ENCODE peak calls at places on chromosomes 7 and 10, in six cellular contexts. J is lower lobe of right lung, C is cardiac fibroblast, E is astrocyte of the spinal cord, Q is H7, P is brain microvascular endothelial cell. N is an unnamed sample.

GRCh38 chr10:18647945-18648344 is 3.4 kb downstream of the NSUN6 start:
- DNase-seq in J (no peak), E (no peak), C (no peak), P (no peak), Q (no peak), N (no peak)

GRCh38 chr10:26567349-26567721 is 129.2 kb downstream of the APBB1IP start:
- DNase-seq in Q (no peak), J (no peak), P (no peak), C (no peak), E (no peak), N (no peak)

GRCh38 chr7:101736077-101736476 is 81.3 kb upstream of the CUX1 start:
- DNase-seq in P (no peak), Q (no peak), J (no peak), C (no peak), E (no peak), N (no peak)

GRCh38 chr7:32093415-32094408 is 23.5 kb upstream of the PDE1C start:
- DNase-seq in Q (no peak), C (peak), J (peak), P (peak), E (peak), N (peak)

GRCh38 chr10:6211341-6212265 is 8.9 kb downstream of the PFKFB3 start:
- DNase-seq in Q (peak), C (peak), P (no peak), E (no peak), J (no peak), N (no peak)

GRCh38 chr10:58023341-58024073 is 244.2 kb downstream of the IPMK start:
- DNase-seq in Q (no peak), P (peak), C (peak), J (no peak), E (peak), N (peak)

GRCh38 chr7:111400088-111400487 is 162.2 kb downstream of the IMMP2L start:
- DNase-seq in P (no peak), C (no peak), Q (no peak), E (no peak), J (no peak), N (peak)

GRCh38 chr7:774161-775109 is 47.4 kb upstream of the PRKAR1B start:
- DNase-seq in P (peak), Q (peak), J (no peak), E (peak), C (peak), N (peak)

GRCh38 chr7:74606101-74606908 is 51.2 kb upstream of the GTF2I start:
- DNase-seq in P (no peak), C (no peak), E (no peak), J (peak), Q (peak), N (no peak)

GRCh38 chr7:79949778-79950177 is 184.9 kb upstream of the GNAI1 start:
- DNase-seq in J (no peak), E (no peak), P (no peak), C (no peak), Q (no peak), N (no peak)

GRCh38 chr7:134845461-134845860 is 66.0 kb downstream of the CALD1 start:
- DNase-seq in Q (no peak), E (no peak), J (no peak), C (no peak), P (no peak), N (peak)

GRCh38 chr10:65126288-65126687 is 1605.1 kb downstream of the REEP3 start:
- DNase-seq in Q (no peak), J (no peak), P (no peak), C (no peak), E (no peak), N (no peak)

GRCh38 chr7:19692111-19692828 is 16.6 kb downstream of the POLR1F start:
- DNase-seq in P (no peak), Q (no peak), E (no peak), J (no peak), C (no peak), N (no peak)

GRCh38 chr7:114026486-114027089 is 107.8 kb upstream of the PPP1R3A start:
- DNase-seq in J (no peak), Q (no peak), C (peak), E (peak), P (peak), N (peak)

GRCh38 chr7:4631021-4631663 is 51.0 kb upstream of the FOXK1 start:
- DNase-seq in Q (no peak), J (peak), E (no peak), C (no peak), P (no peak), N (no peak)

GRCh38 chr7:107387573-107388219 is 82.2 kb upstream of the GPR22 start:
- DNase-seq in J (no peak), Q (no peak), P (peak), C (peak), E (peak), N (no peak)

GRCh38 chr10:60732240-60733188 is 45.8 kb upstream of the CDK1 start:
- DNase-seq in P (no peak), E (no peak), Q (peak), J (peak), C (no peak), N (peak)

GRCh38 chr7:96299496-96299895 is 22.4 kb downstream of the SLC25A13 start:
- DNase-seq in C (no peak), P (no peak), J (no peak), Q (no peak), E (no peak), N (peak)

GRCh38 chr7:140683657-140684056 is 10.9 kb downstream of the ADCK2 start:
- DNase-seq in P (no peak), Q (no peak), J (no peak), C (no peak), E (no peak), N (no peak)

GRCh38 chr10:49167629-49168540 is 20.3 kb downstream of the TMEM273 start:
- DNase-seq in P (no peak), J (no peak), C (no peak), Q (no peak), E (no peak), N (no peak)

GRCh38 chr7:142440219-142441073 is 182.6 kb upstream of the PRSS58 start:
- DNase-seq in C (peak), Q (no peak), J (no peak), E (peak), P (peak), N (peak)

GRCh38 chr7:43244232-43244631 is 131.8 kb downstream of the HECW1 start:
- DNase-seq in P (no peak), J (no peak), E (no peak), Q (no peak), C (no peak), N (peak)

GRCh38 chr7:92590711-92591310 is 621 bp upstream of the FAM133B start:
- DNase-seq in E (no peak), J (peak), P (no peak), Q (no peak), C (no peak), N (no peak)
- H3K4me3 ChIP-seq in E (peak), J (peak), P (peak), Q (peak), C (peak), N (peak)

DNA sequence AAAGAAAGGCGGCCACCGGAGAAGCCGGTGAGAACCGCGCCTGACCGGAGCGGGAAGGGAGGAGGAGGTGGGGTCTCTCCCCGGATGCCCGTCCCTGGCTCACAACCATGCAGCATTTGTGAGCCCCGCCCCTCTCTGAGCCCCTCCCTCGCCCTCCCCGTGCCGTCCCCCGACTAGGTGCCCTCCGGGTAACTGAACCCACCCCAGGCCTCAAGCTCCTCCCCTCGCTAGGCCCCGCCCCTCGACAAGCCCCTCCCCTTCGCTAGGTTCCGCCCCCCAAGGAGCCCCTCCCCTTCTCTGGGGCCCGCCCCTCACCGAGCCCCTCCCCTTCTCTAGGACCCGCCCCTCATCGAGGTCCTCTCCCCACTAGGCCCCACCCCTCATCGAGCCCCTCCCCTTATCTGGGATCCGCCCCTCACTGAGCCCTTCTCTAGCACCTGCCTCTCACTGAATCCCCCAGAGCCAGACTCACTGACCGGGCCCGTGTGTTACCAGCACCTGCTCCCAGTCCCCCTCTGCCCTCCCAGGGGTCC is 42.2 kb upstream of the HSPB1 start:
- DNase-seq in E (no peak), C (peak), J (no peak), P (no peak), Q (peak), N (peak)
- H3K4me3 ChIP-seq in E (peak), C (peak), J (peak), P (no peak), Q (peak), N (no peak)

GRCh38 chr7:23598321-23598720 is 1.1 kb downstream of the CCDC126 start:
- DNase-seq in P (no peak), C (no peak), Q (peak), E (no peak), J (no peak), N (peak)
- H3K4me3 ChIP-seq in P (peak), C (peak), Q (peak), E (peak), J (peak), N (peak)

GRCh38 chr10:131880016-131880590 is 20.7 kb upstream of the PPP2R2D start:
- DNase-seq in P (no peak), E (no peak), C (no peak), J (no peak), Q (no peak), N (no peak)

GRCh38 chr10:131885391-131886165 is 15.2 kb upstream of the PPP2R2D start:
- DNase-seq in J (peak), C (peak), Q (peak), P (peak), E (peak), N (peak)

GRCh38 chr10:131882590-131883451 is 18.0 kb upstream of the PPP2R2D start:
- DNase-seq in J (no peak), C (no peak), P (no peak), E (no peak), Q (no peak), N (no peak)

GRCh38 chr10:131881104-131881880 is 19.5 kb upstream of the PPP2R2D start:
- DNase-seq in J (no peak), E (no peak), P (no peak), C (no peak), Q (no peak), N (no peak)

DNA sequence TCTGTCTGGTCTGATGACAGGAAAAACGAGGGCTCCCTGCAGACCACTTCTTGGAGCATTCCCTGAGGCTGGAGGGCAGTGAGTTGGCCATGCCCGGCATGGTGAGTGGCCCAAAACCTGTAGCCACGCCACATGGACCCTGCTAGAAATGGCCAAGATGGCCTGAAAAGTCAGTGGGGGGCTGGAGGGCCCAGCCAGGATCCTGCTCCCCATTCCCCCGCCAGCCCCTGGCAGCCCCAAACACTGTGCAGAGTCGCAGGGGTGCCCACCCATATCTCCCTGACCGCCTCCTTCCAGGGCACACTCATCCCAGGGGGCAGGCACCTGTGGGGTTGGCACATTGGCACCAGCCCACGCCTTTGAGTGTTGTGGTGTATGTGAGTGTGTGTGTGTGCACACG is 18.7 kb upstream of the PPP2R2D start:
- DNase-seq in P (no peak), C (no peak), E (no peak), J (no peak), Q (no peak), N (no peak)
- H3K4me3 ChIP-seq in P (no peak), C (no peak), E (no peak), J (no peak), Q (no peak), N (no peak)

GRCh38 chr10:45419673-45420020 is 45.6 kb downstream of the ALOX5 start:
- DNase-seq in P (no peak), Q (peak), C (peak), E (no peak), J (no peak), N (no peak)
- H3K4me3 ChIP-seq in P (peak), Q (peak), C (peak), E (peak), J (peak), N (no peak)

GRCh38 chr10:43105793-43106158 is 28.9 kb downstream of the RET start:
- DNase-seq in J (no peak), Q (no peak), C (no peak), E (no peak), P (no peak), N (no peak)
- H3K4me3 ChIP-seq in J (peak), Q (no peak), C (no peak), E (no peak), P (no peak), N (no peak)